ENCODE peak calls at places on chromosome 11, in eight cellular contexts. T, K, Y, R, A, G, C and P are unnamed samples.

GRCh38 chr11:27621440-27622161 is 78.7 kb downstream of the BDNF start:
- DNase-seq in T (peak), R (no peak), K (no peak), A (peak), G (no peak), C (no peak), Y (peak), P (no peak)

GRCh38 chr11:76592961-76593360 is 77.6 kb downstream of the LRRC32 start:
- DNase-seq in C (no peak), A (no peak), R (no peak), G (no peak), T (no peak), K (no peak), Y (no peak), P (no peak)

GRCh38 chr11:43644626-43645299 is 35.8 kb upstream of the HSD17B12 start:
- DNase-seq in A (peak), K (no peak), C (no peak), T (peak), G (peak), R (no peak), Y (peak), P (peak)

GRCh38 chr11:67581469-67581868 is 2.1 kb upstream of the GSTP1 start:
- DNase-seq in Y (no peak), G (peak), K (no peak), T (no peak), C (peak), A (no peak), R (no peak), P (peak)

GRCh38 chr11:116170526-116171120 is 602.2 kb downstream of the BUD13 start:
- DNase-seq in T (no peak), Y (no peak), K (no peak), A (no peak), R (no peak), C (no peak), G (peak), P (no peak)

GRCh38 chr11:115098037-115098436 is 406.2 kb downstream of the CADM1 start:
- DNase-seq in Y (no peak), A (no peak), G (no peak), R (no peak), T (peak), C (no peak), K (no peak), P (no peak)

GRCh38 chr11:57501951-57502350 is 13.6 kb downstream of the SLC43A1 start:
- DNase-seq in R (no peak), K (no peak), A (no peak), C (no peak), G (peak), Y (peak), T (peak), P (no peak)

GRCh38 chr11:56331861-56332491 is 13.9 kb upstream of the OR8K1 start:
- DNase-seq in A (no peak), C (no peak), K (no peak), R (no peak), Y (no peak), T (no peak), G (peak), P (no peak)

GRCh38 chr11:47524200-47524874 is 28.6 kb downstream of the CELF1 start:
- DNase-seq in C (no peak), G (peak), A (no peak), T (peak), K (no peak), Y (no peak), R (no peak), P (no peak)

GRCh38 chr11:60161107-60161506 is 21.8 kb downstream of the MS4A6A start:
- DNase-seq in K (no peak), R (no peak), T (no peak), A (no peak), C (no peak), Y (no peak), G (no peak), P (no peak)

GRCh38 chr11:12260731-12261521 is 116.4 kb upstream of the PARVA start:
- DNase-seq in Y (no peak), K (no peak), C (no peak), R (no peak), A (no peak), T (no peak), G (no peak), P (no peak)

GRCh38 chr11:2475151-2475918 is 30.5 kb downstream of the KCNQ1 start:
- DNase-seq in A (no peak), G (no peak), R (no peak), Y (peak), K (no peak), T (no peak), C (no peak), P (no peak)

GRCh38 chr11:119107538-119108150 is 500 bp downstream of the C2CD2L start:
- DNase-seq in K (no peak), R (no peak), Y (no peak), T (no peak), A (no peak), G (peak), C (no peak), P (no peak)

GRCh38 chr11:118435233-118435892 is 929 bp upstream of the KMT2A start:
- DNase-seq in Y (peak), R (peak), A (peak), C (peak), K (peak), T (peak), G (peak), P (no peak)

GRCh38 chr11:29119691-29120328 is 897.0 kb downstream of the KCNA4 start:
- DNase-seq in T (peak), R (no peak), K (no peak), G (peak), A (peak), Y (peak), C (no peak), P (peak)

GRCh38 chr11:19777032-19777341 is 64.3 kb downstream of the NAV2 start:
- DNase-seq in K (no peak), C (no peak), T (no peak), Y (no peak), R (no peak), A (no peak), G (peak), P (no peak)

GRCh38 chr11:115226556-115226955 is 277.7 kb downstream of the CADM1 start:
- DNase-seq in A (no peak), K (no peak), C (no peak), R (no peak), Y (peak), G (peak), T (peak), P (peak)

GRCh38 chr11:28690746-28691145 is 582.6 kb downstream of the METTL15 start:
- DNase-seq in Y (peak), G (no peak), K (no peak), C (no peak), A (peak), T (peak), R (no peak), P (no peak)

GRCh38 chr11:57562596-57562995 is 4.9 kb downstream of the UBE2L6 start:
- DNase-seq in R (no peak), T (no peak), G (no peak), C (no peak), K (no peak), Y (no peak), A (no peak), P (no peak)

GRCh38 chr11:67266424-67267187 is at the start of gene GRK2:
- DNase-seq in A (no peak), G (peak), R (no peak), Y (peak), T (peak), C (peak), K (peak), P (no peak)

GRCh38 chr11:59185412-59185811 is 13.5 kb downstream of the DTX4 start:
- DNase-seq in Y (peak), R (no peak), T (no peak), A (no peak), K (no peak), C (no peak), G (no peak), P (no peak)

GRCh38 chr11:134988495-134988894 is 576.5 kb upstream of the B3GAT1 start:
- DNase-seq in T (no peak), C (no peak), Y (no peak), K (no peak), G (no peak), A (no peak), R (no peak), P (no peak)

GRCh38 chr11:45021692-45022130 is 71.0 kb upstream of the TP53I11 start:
- DNase-seq in K (peak), R (no peak), A (peak), T (peak), C (peak), Y (peak), G (no peak), P (peak)

GRCh38 chr11:64400096-64400495 is 41.1 kb downstream of the RPS6KA4 start:
- DNase-seq in A (peak), C (no peak), R (no peak), K (no peak), T (peak), G (no peak), Y (no peak), P (no peak)

GRCh38 chr11:5736396-5736795 is at the start of gene OR56B1:
- DNase-seq in A (peak), C (no peak), Y (no peak), K (no peak), R (no peak), T (peak), G (no peak), P (no peak)